ENCODE peak calls at places on chromosomes 5 and 9, in four cellular contexts. V is HepG2, E is K562, T is GM12878. G is an unnamed sample.

GRCh38 chr9:114445616-114446015 is 57.8 kb upstream of the AKNA start:
- DNase-seq in V (no peak), E (no peak), T (no peak), G (no peak)

GRCh38 chr9:121249563-121249962 is 18.4 kb upstream of the GSN start:
- DNase-seq in V (no peak), E (peak), T (peak), G (no peak)

GRCh38 chr9:20207161-20207560 is 415.1 kb downstream of the MLLT3 start:
- DNase-seq in V (no peak), E (no peak), T (no peak), G (no peak)

GRCh38 chr5:73469878-73470277 is 21.3 kb upstream of the FOXD1 start:
- DNase-seq in V (no peak), E (no peak), T (no peak), G (no peak)

GRCh38 chr5:108818613-108819272 is 71.0 kb downstream of the FER start:
- DNase-seq in V (no peak), E (peak), T (peak), G (no peak)

GRCh38 chr5:180575571-180575970 is 15.7 kb downstream of the SCGB3A1 start:
- DNase-seq in V (no peak), E (no peak), T (no peak), G (no peak)

GRCh38 chr9:110590816-110591215 is 11.3 kb upstream of the SVEP1 start:
- DNase-seq in V (no peak), E (no peak), T (no peak), G (no peak)

GRCh38 chr9:79583957-79584654 is 12.3 kb downstream of the TLE4 start:
- DNase-seq in V (no peak), E (peak), T (no peak), G (no peak)

GRCh38 chr9:123424552-123425225 is 68.7 kb downstream of the CRB2 start:
- DNase-seq in V (no peak), E (no peak), T (no peak), G (no peak)

GRCh38 chr9:214488-215448 is at the start of gene DOCK8:
- DNase-seq in V (peak), E (peak), T (no peak), G (peak)

GRCh38 chr5:130045334-130045733 is 141.1 kb downstream of the CHSY3 start:
- DNase-seq in V (no peak), E (no peak), T (no peak), G (no peak)

GRCh38 chr5:111072949-111073682 is 1.6 kb downstream of the TSLP start:
- DNase-seq in V (no peak), E (peak), T (no peak), G (peak)

GRCh38 chr5:132011561-132012384 is at the start of gene ACSL6:
- DNase-seq in V (no peak), E (peak), T (no peak), G (peak)

GRCh38 chr5:6837519-6838110 is 124.4 kb downstream of the TENT4A start:
- DNase-seq in V (no peak), E (peak), T (no peak), G (peak)

GRCh38 chr9:122122468-122122867 is 29.4 kb upstream of the TTLL11 start:
- DNase-seq in V (no peak), E (no peak), T (no peak), G (no peak)

GRCh38 chr9:112032733-112033132 is 136.1 kb downstream of the UGCG start:
- DNase-seq in V (no peak), E (no peak), T (no peak), G (no peak)

GRCh38 chr9:112028242-112029221 is 131.9 kb downstream of the UGCG start:
- DNase-seq in V (no peak), E (no peak), T (peak), G (no peak)

GRCh38 chr9:112031400-112031799 is 134.8 kb downstream of the UGCG start:
- DNase-seq in V (no peak), E (no peak), T (no peak), G (no peak)

GRCh38 chr9:112032009-112032408 is 135.4 kb downstream of the UGCG start:
- DNase-seq in V (no peak), E (no peak), T (peak), G (no peak)

DNA sequence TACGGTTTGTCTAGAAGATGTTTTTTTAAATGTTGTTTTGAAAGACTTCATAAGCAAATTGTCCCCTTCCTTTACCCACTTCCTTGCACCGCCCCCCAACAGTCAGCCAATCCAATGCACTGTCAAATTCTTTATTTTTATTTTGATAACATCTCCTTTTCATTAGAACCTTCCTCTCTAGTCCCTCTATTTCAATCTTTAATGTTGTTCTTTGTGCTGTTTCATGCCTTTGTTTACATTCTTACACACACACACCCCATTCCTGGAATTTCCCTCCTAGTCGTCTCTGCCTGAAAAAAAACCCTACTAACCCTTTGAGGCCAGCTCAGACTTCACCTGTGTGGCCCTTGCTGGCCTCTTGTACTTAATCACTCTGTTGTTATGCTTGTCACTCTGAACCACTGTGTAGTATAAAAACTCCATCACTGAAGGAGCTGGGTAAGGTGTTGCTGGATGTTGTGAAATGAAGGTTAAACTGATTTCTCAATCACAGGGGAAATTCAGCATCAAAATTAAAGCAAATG is 133.4 kb downstream of the UGCG start:
- DNase-seq in V (peak), E (no peak), T (no peak), G (no peak)
- TF ChIP-seq TARDBP in V (no peak), E (no peak), T (no peak), G (no peak)

GRCh38 chr9:126474786-126475485 is 138.8 kb upstream of the LMX1B start:
- DNase-seq in V (no peak), E (no peak), T (no peak), G (no peak)
- TF ChIP-seq FOXM1 in V (no peak), E (no peak), T (no peak), G (no peak)

GRCh38 chr9:133137451-133138231 is 16.6 kb upstream of the RALGDS start:
- DNase-seq in V (no peak), E (peak), T (no peak), G (no peak)
- TF ChIP-seq TARDBP in V (no peak), E (no peak), T (no peak), G (no peak)

DNA sequence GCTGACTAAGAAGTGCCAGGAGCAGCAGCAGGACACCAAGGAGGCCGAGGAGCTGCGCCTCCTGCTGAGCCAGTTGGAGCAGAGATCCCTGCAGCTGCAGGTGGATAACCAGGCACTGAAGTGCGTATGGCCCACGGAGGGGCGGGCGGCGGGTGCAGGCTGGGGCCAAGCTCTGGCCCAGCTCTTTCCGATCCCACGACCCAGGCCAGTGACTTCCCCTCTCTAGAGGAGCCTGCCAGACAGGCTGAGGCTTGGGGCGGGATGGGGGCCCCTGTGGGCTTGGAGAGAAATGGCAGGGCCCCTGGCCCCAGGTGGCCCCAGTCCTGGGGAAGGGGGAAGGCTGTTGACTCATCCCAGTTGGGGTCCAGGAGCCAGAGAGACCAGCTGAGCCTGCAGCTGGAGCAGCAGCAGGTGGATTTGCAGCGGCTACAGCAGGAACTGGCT is 3.6 kb downstream of the PTRH1 start:
- DNase-seq in V (no peak), E (no peak), T (no peak), G (no peak)
- TF ChIP-seq FOXM1 in V (no peak), E (no peak), T (no peak), G (no peak)

GRCh38 chr5:36298546-36298945 is 3.2 kb downstream of the RANBP3L start:
- DNase-seq in V (no peak), E (no peak), T (no peak), G (no peak)

GRCh38 chr5:36300181-36300926 is 1.3 kb downstream of the RANBP3L start:
- DNase-seq in V (no peak), E (no peak), T (no peak), G (no peak)

GRCh38 chr5:36300927-36301540 is 668 bp downstream of the RANBP3L start:
- DNase-seq in V (no peak), E (no peak), T (no peak), G (no peak)

GRCh38 chr5:36304095-36304494 is 2.4 kb upstream of the RANBP3L start:
- DNase-seq in V (no peak), E (no peak), T (no peak), G (no peak)

DNA sequence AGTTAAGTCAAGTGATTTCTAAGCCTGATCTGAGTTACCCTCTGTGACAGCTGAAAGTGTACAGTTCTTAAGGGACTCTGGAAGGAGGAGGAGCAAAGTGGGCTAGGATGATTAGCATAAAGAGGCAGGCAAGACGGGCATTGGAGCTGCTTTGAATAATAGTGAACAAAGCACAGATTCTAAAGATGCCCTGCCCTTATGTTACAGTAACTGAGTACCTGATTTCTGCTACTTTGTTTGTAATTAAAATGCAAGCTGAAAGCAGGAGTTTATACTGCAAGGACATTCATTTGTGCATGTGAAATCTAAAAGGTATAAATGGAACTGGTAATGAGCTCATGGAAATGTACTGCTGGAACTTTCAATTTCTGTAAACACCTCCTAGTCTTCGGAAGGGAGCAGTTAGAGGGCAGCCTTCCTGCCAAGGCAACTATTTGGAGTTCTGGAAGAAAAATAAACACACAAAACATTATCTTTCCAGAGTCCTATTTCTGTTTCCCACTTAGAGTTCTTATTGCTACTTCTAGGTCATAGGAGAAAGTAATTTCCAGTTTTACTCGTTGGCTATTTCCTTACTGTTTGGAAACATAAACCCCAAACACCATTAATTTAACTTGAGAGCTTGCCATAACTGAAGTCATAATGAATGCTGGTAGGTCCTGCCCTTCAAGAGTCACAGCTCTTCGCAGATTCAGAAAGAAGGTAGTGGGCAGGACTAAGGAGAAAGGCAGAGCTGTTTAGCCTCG is at the start of gene RANBP3L:
- DNase-seq in V (no peak), E (no peak), T (no peak), G (peak)
- TF ChIP-seq TARDBP in V (no peak), E (no peak), T (no peak), G (no peak)

G was measured in HEK293T.